ENCODE peak calls at places on chromosomes 7 and 10, in nine cellular contexts. One of them, this sample, is unnamed.

GRCh38 chr7:13185139-13185538 is 497.7 kb downstream of the ARL4A start:
- DNase-seq in BJ: no peak
- DNase-seq in AG04450: no peak
- DNase-seq in choroid plexus epithelial cell: no peak
- DNase-seq in adrenal gland: no peak
- DNase-seq in colonic mucosa: no peak
- DNase-seq in GM12864: no peak
- DNase-seq in uterus: no peak
- DNase-seq in breast epithelium: no peak
- DNase-seq in this sample: no peak

GRCh38 chr7:40922316-40922670 is 780.6 kb downstream of the INHBA start:
- DNase-seq in BJ: peak
- DNase-seq in AG04450: no peak
- DNase-seq in choroid plexus epithelial cell: peak
- DNase-seq in adrenal gland: peak
- DNase-seq in colonic mucosa: no peak
- DNase-seq in GM12864: no peak
- DNase-seq in uterus: no peak
- DNase-seq in breast epithelium: no peak
- DNase-seq in this sample: no peak

GRCh38 chr10:78361031-78361430 is 327.4 kb downstream of the RPS24 start:
- DNase-seq in BJ: no peak
- DNase-seq in AG04450: no peak
- DNase-seq in choroid plexus epithelial cell: no peak
- DNase-seq in adrenal gland: no peak
- DNase-seq in colonic mucosa: no peak
- DNase-seq in GM12864: no peak
- DNase-seq in uterus: no peak
- DNase-seq in breast epithelium: no peak
- DNase-seq in this sample: no peak

GRCh38 chr10:123301077-123301875 is 147.1 kb downstream of the BUB3 start:
- DNase-seq in BJ: no peak
- DNase-seq in AG04450: no peak
- DNase-seq in choroid plexus epithelial cell: no peak
- DNase-seq in adrenal gland: peak
- DNase-seq in colonic mucosa: no peak
- DNase-seq in GM12864: no peak
- DNase-seq in uterus: no peak
- DNase-seq in breast epithelium: no peak
- DNase-seq in this sample: no peak

GRCh38 chr10:9709849-9710248 is 1307.8 kb upstream of the CELF2 start:
- DNase-seq in BJ: no peak
- DNase-seq in AG04450: no peak
- DNase-seq in choroid plexus epithelial cell: peak
- DNase-seq in adrenal gland: no peak
- DNase-seq in colonic mucosa: no peak
- DNase-seq in GM12864: no peak
- DNase-seq in uterus: no peak
- DNase-seq in breast epithelium: no peak
- DNase-seq in this sample: no peak

GRCh38 chr7:2717905-2718702 is 30.1 kb downstream of the AMZ1 start:
- DNase-seq in BJ: no peak
- DNase-seq in AG04450: no peak
- DNase-seq in choroid plexus epithelial cell: no peak
- DNase-seq in adrenal gland: no peak
- DNase-seq in colonic mucosa: no peak
- DNase-seq in GM12864: no peak
- DNase-seq in uterus: no peak
- DNase-seq in breast epithelium: no peak
- DNase-seq in this sample: no peak

GRCh38 chr7:148772297-148773089 is 73.8 kb downstream of the CUL1 start:
- DNase-seq in BJ: peak
- DNase-seq in AG04450: peak
- DNase-seq in choroid plexus epithelial cell: peak
- DNase-seq in adrenal gland: peak
- DNase-seq in colonic mucosa: no peak
- DNase-seq in GM12864: no peak
- DNase-seq in uterus: no peak
- DNase-seq in breast epithelium: no peak
- DNase-seq in this sample: no peak

GRCh38 chr10:132450825-132451505 is 54.0 kb downstream of the PWWP2B start:
- DNase-seq in BJ: no peak
- DNase-seq in AG04450: no peak
- DNase-seq in choroid plexus epithelial cell: no peak
- DNase-seq in adrenal gland: no peak
- DNase-seq in colonic mucosa: no peak
- DNase-seq in GM12864: no peak
- DNase-seq in uterus: peak
- DNase-seq in breast epithelium: no peak
- DNase-seq in this sample: no peak

GRCh38 chr7:55493416-55493815 is 78.9 kb downstream of the VOPP1 start:
- DNase-seq in BJ: no peak
- DNase-seq in AG04450: no peak
- DNase-seq in choroid plexus epithelial cell: no peak
- DNase-seq in adrenal gland: no peak
- DNase-seq in colonic mucosa: no peak
- DNase-seq in GM12864: no peak
- DNase-seq in uterus: no peak
- DNase-seq in breast epithelium: no peak
- DNase-seq in this sample: no peak

GRCh38 chr10:89438525-89438924 is 24.2 kb downstream of the IFIT5 start:
- DNase-seq in BJ: no peak
- DNase-seq in AG04450: no peak
- DNase-seq in choroid plexus epithelial cell: no peak
- DNase-seq in adrenal gland: no peak
- DNase-seq in colonic mucosa: no peak
- DNase-seq in GM12864: no peak
- DNase-seq in uterus: no peak
- DNase-seq in breast epithelium: no peak
- DNase-seq in this sample: no peak

GRCh38 chr7:134021861-134022260 is 105.3 kb upstream of the LRGUK start:
- DNase-seq in BJ: no peak
- DNase-seq in AG04450: no peak
- DNase-seq in choroid plexus epithelial cell: no peak
- DNase-seq in adrenal gland: no peak
- DNase-seq in colonic mucosa: no peak
- DNase-seq in GM12864: no peak
- DNase-seq in uterus: no peak
- DNase-seq in breast epithelium: no peak
- DNase-seq in this sample: no peak

GRCh38 chr10:60728056-60728455 is 50.2 kb upstream of the CDK1 start:
- DNase-seq in BJ: no peak
- DNase-seq in AG04450: no peak
- DNase-seq in choroid plexus epithelial cell: no peak
- DNase-seq in adrenal gland: no peak
- DNase-seq in colonic mucosa: no peak
- DNase-seq in GM12864: no peak
- DNase-seq in uterus: no peak
- DNase-seq in breast epithelium: no peak
- DNase-seq in this sample: no peak

GRCh38 chr10:4359003-4359402 is 467.0 kb upstream of the AKR1E2 start:
- DNase-seq in BJ: no peak
- DNase-seq in AG04450: no peak
- DNase-seq in choroid plexus epithelial cell: peak
- DNase-seq in adrenal gland: no peak
- DNase-seq in colonic mucosa: no peak
- DNase-seq in GM12864: no peak
- DNase-seq in uterus: no peak
- DNase-seq in breast epithelium: no peak
- DNase-seq in this sample: no peak

GRCh38 chr7:140014123-140014522 is 48.6 kb downstream of the PARP12 start:
- DNase-seq in BJ: no peak
- DNase-seq in AG04450: no peak
- DNase-seq in choroid plexus epithelial cell: no peak
- DNase-seq in adrenal gland: no peak
- DNase-seq in colonic mucosa: no peak
- DNase-seq in GM12864: no peak
- DNase-seq in uterus: no peak
- DNase-seq in breast epithelium: no peak
- DNase-seq in this sample: no peak

GRCh38 chr10:71598673-71599072 is 120.9 kb downstream of the C10orf105 start:
- DNase-seq in BJ: peak
- DNase-seq in AG04450: no peak
- DNase-seq in choroid plexus epithelial cell: peak
- DNase-seq in adrenal gland: peak
- DNase-seq in colonic mucosa: peak
- DNase-seq in GM12864: no peak
- DNase-seq in uterus: peak
- DNase-seq in breast epithelium: no peak
- DNase-seq in this sample: no peak

GRCh38 chr7:52482076-52482475 is 553.4 kb upstream of the POM121L12 start:
- DNase-seq in BJ: no peak
- DNase-seq in AG04450: no peak
- DNase-seq in choroid plexus epithelial cell: no peak
- DNase-seq in adrenal gland: no peak
- DNase-seq in colonic mucosa: no peak
- DNase-seq in GM12864: no peak
- DNase-seq in uterus: no peak
- DNase-seq in breast epithelium: no peak
- DNase-seq in this sample: no peak

GRCh38 chr7:155950898-155951553 is 138.8 kb upstream of the SHH start:
- DNase-seq in BJ: no peak
- DNase-seq in AG04450: no peak
- DNase-seq in choroid plexus epithelial cell: no peak
- DNase-seq in adrenal gland: peak
- DNase-seq in colonic mucosa: no peak
- DNase-seq in GM12864: no peak
- DNase-seq in uterus: no peak
- DNase-seq in breast epithelium: no peak
- DNase-seq in this sample: no peak

GRCh38 chr10:122051609-122052385 is 62.8 kb downstream of the TACC2 start:
- DNase-seq in BJ: peak
- DNase-seq in AG04450: peak
- DNase-seq in choroid plexus epithelial cell: peak
- DNase-seq in adrenal gland: peak
- DNase-seq in colonic mucosa: peak
- DNase-seq in GM12864: no peak
- DNase-seq in uterus: peak
- DNase-seq in breast epithelium: peak
- DNase-seq in this sample: no peak

GRCh38 chr10:69866688-69867461 is 65.2 kb downstream of the COL13A1 start:
- DNase-seq in BJ: peak
- DNase-seq in AG04450: peak
- DNase-seq in choroid plexus epithelial cell: peak
- DNase-seq in adrenal gland: peak
- DNase-seq in colonic mucosa: peak
- DNase-seq in GM12864: no peak
- DNase-seq in uterus: peak
- DNase-seq in breast epithelium: no peak
- DNase-seq in this sample: no peak
- TF ChIP-seq CTCF in BJ: peak
- TF ChIP-seq CTCF in AG04450: peak
- TF ChIP-seq CTCF in choroid plexus epithelial cell: peak
- TF ChIP-seq CTCF in adrenal gland: no peak
- TF ChIP-seq CTCF in colonic mucosa: no peak
- TF ChIP-seq CTCF in GM12864: no peak
- TF ChIP-seq CTCF in uterus: no peak
- TF ChIP-seq CTCF in breast epithelium: no peak
- TF ChIP-seq CTCF in this sample: no peak

GRCh38 chr10:107081644-107082043 is 82.9 kb downstream of the SORCS1 start:
- DNase-seq in BJ: no peak
- DNase-seq in AG04450: no peak
- DNase-seq in choroid plexus epithelial cell: no peak
- DNase-seq in adrenal gland: no peak
- DNase-seq in colonic mucosa: no peak
- DNase-seq in GM12864: no peak
- DNase-seq in uterus: no peak
- DNase-seq in breast epithelium: no peak
- DNase-seq in this sample: no peak

GRCh38 chr10:107085661-107086525 is 78.6 kb downstream of the SORCS1 start:
- DNase-seq in BJ: no peak
- DNase-seq in AG04450: no peak
- DNase-seq in choroid plexus epithelial cell: no peak
- DNase-seq in adrenal gland: no peak
- DNase-seq in colonic mucosa: no peak
- DNase-seq in GM12864: no peak
- DNase-seq in uterus: no peak
- DNase-seq in breast epithelium: no peak
- DNase-seq in this sample: no peak

GRCh38 chr10:107083388-107084009 is 81.0 kb downstream of the SORCS1 start:
- DNase-seq in BJ: no peak
- DNase-seq in AG04450: no peak
- DNase-seq in choroid plexus epithelial cell: no peak
- DNase-seq in adrenal gland: no peak
- DNase-seq in colonic mucosa: no peak
- DNase-seq in GM12864: no peak
- DNase-seq in uterus: no peak
- DNase-seq in breast epithelium: no peak
- DNase-seq in this sample: no peak
- TF ChIP-seq CTCF in BJ: no peak
- TF ChIP-seq CTCF in AG04450: no peak
- TF ChIP-seq CTCF in choroid plexus epithelial cell: no peak
- TF ChIP-seq CTCF in adrenal gland: no peak
- TF ChIP-seq CTCF in colonic mucosa: no peak
- TF ChIP-seq CTCF in GM12864: no peak
- TF ChIP-seq CTCF in uterus: no peak
- TF ChIP-seq CTCF in breast epithelium: no peak
- TF ChIP-seq CTCF in this sample: no peak

DNA sequence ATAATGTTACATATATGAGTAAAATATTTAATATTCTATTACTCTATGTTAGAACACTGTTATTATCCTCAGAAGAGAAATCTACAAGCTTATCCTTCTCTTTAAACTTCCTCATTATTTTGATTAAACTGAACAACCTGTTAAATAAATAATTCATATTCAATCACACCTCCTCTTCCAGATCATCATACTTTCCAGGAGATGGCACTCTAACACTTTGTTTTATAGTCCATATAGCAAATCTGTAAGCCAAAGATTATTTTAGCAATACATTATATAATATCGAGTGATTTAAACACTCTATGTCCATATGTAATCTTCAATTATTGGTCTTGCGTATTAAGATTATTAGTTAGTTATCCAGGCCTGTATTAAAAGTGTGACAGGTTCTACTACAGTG is 694.1 kb downstream of the ANKRD7 start:
- DNase-seq in BJ: no peak
- DNase-seq in AG04450: no peak
- DNase-seq in choroid plexus epithelial cell: peak
- DNase-seq in adrenal gland: no peak
- DNase-seq in colonic mucosa: no peak
- DNase-seq in GM12864: no peak
- DNase-seq in uterus: no peak
- DNase-seq in breast epithelium: no peak
- DNase-seq in this sample: no peak
- TF ChIP-seq CTCF in BJ: no peak
- TF ChIP-seq CTCF in AG04450: peak
- TF ChIP-seq CTCF in choroid plexus epithelial cell: peak
- TF ChIP-seq CTCF in adrenal gland: no peak
- TF ChIP-seq CTCF in colonic mucosa: no peak
- TF ChIP-seq CTCF in GM12864: no peak
- TF ChIP-seq CTCF in uterus: no peak
- TF ChIP-seq CTCF in breast epithelium: no peak
- TF ChIP-seq CTCF in this sample: no peak

DNA sequence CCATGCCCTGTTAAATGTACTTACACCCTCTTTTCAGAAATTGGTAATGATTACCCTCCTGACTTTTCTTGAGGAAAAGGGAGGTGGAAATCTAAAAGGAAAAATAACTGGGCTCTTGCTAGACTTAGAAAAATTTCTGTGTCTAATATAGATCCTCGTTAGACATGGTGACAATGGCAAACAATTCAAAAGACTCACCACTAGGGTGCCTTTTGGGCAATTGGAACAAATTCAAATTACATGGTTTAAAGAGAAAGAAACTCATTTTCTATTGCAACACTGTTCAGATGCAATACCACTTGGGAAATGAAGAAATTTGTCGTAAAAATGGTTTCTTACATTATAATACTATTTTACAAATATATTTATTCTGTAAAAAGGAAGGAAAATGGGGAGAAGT is 950.1 kb downstream of the GRM8 start:
- DNase-seq in BJ: no peak
- DNase-seq in AG04450: no peak
- DNase-seq in choroid plexus epithelial cell: no peak
- DNase-seq in adrenal gland: no peak
- DNase-seq in colonic mucosa: no peak
- DNase-seq in GM12864: no peak
- DNase-seq in uterus: no peak
- DNase-seq in breast epithelium: no peak
- DNase-seq in this sample: no peak
- TF ChIP-seq CTCF in BJ: no peak
- TF ChIP-seq CTCF in AG04450: no peak
- TF ChIP-seq CTCF in choroid plexus epithelial cell: no peak
- TF ChIP-seq CTCF in adrenal gland: peak
- TF ChIP-seq CTCF in colonic mucosa: no peak
- TF ChIP-seq CTCF in GM12864: peak
- TF ChIP-seq CTCF in uterus: no peak
- TF ChIP-seq CTCF in breast epithelium: no peak
- TF ChIP-seq CTCF in this sample: no peak

This sample was measured in GM10248.